ENCODE peak calls at places on chromosome 9, in eight cellular contexts. L, P, T, J, A, I, D and O are unnamed samples.

GRCh38 chr9:106110483-106110882 is 416.1 kb downstream of the TMEM38B start:
- DNase-seq in P (no peak), D (no peak), I (no peak), T (no peak), L (no peak), A (no peak), J (no peak), O (no peak)

GRCh38 chr9:123312306-123312877 is 43.6 kb upstream of the CRB2 start:
- DNase-seq in J (no peak), P (no peak), A (no peak), T (no peak), I (no peak), D (no peak), L (no peak), O (no peak)

GRCh38 chr9:124511891-124512805 is 4.9 kb upstream of the NR5A1 start:
- DNase-seq in A (no peak), I (no peak), J (no peak), T (no peak), L (no peak), D (no peak), P (no peak), O (no peak)

GRCh38 chr9:134568116-134568515 is 73.5 kb upstream of the COL5A1 start:
- DNase-seq in L (no peak), D (peak; percentile 25), P (no peak), J (no peak), I (no peak), T (no peak), A (peak; percentile 7), O (peak; percentile 57)

GRCh38 chr9:69218166-69218565 is 44.1 kb downstream of the TJP2 start:
- DNase-seq in L (no peak), D (no peak), T (no peak), A (no peak), J (no peak), P (no peak), I (no peak), O (no peak)

GRCh38 chr9:124355941-124356744 is 59.1 kb downstream of the PSMB7 start:
- DNase-seq in L (no peak), D (no peak), T (no peak), P (no peak), I (no peak), J (no peak), A (no peak), O (no peak)

GRCh38 chr9:116288658-116289057 is 135.1 kb downstream of the PAPPA start:
- DNase-seq in J (no peak), T (no peak), I (peak; percentile 91), L (peak; percentile 98), P (no peak), D (no peak), A (no peak), O (no peak)

GRCh38 chr9:127131871-127132270 is 9.4 kb upstream of the ANGPTL2 start:
- DNase-seq in J (no peak), L (peak; percentile 80), A (no peak), D (no peak), P (no peak), T (no peak), I (no peak), O (peak; percentile 51)

GRCh38 chr9:136363606-136364368 is at the start of gene DNLZ:
- DNase-seq in D (peak; percentile 93), J (peak; percentile 91), A (peak; percentile 85), I (peak; percentile 97), T (peak; percentile 79), P (peak; percentile 88), L (peak; percentile 76), O (peak; percentile 95)